ENCODE peak calls at places on chromosomes 3 and 15, in four cellular contexts. One of them, this sample, is unnamed.

GRCh38 chr3:114344492-114344891 is 50.7 kb downstream of the TIGIT start:
- DNase-seq in astrocyte: peak; percentile 10
- DNase-seq in AG10803: no peak
- DNase-seq in lower lobe of right lung: no peak
- DNase-seq in this sample: no peak

GRCh38 chr3:8509961-8510360 is 8.3 kb downstream of the LMCD1 start:
- DNase-seq in astrocyte: peak; percentile 95
- DNase-seq in AG10803: peak; percentile 79
- DNase-seq in lower lobe of right lung: no peak
- DNase-seq in this sample: peak; percentile 95

GRCh38 chr3:123621510-123622189 is 36.8 kb upstream of the HACD2 start:
- DNase-seq in astrocyte: no peak
- DNase-seq in AG10803: no peak
- DNase-seq in lower lobe of right lung: no peak
- DNase-seq in this sample: no peak

GRCh38 chr15:65421360-65422215 is 1.2 kb downstream of the IGDCC4 start:
- DNase-seq in astrocyte: peak; percentile 79
- DNase-seq in AG10803: peak; percentile 47
- DNase-seq in lower lobe of right lung: no peak
- DNase-seq in this sample: peak; percentile 23

GRCh38 chr3:53668872-53669271 is 174.5 kb downstream of the CACNA1D start:
- DNase-seq in astrocyte: no peak
- DNase-seq in AG10803: peak; percentile 13
- DNase-seq in lower lobe of right lung: no peak
- DNase-seq in this sample: peak; percentile 52

GRCh38 chr3:193938613-193939012 is 197.3 kb upstream of the HES1 start:
- DNase-seq in astrocyte: no peak
- DNase-seq in AG10803: no peak
- DNase-seq in lower lobe of right lung: no peak
- DNase-seq in this sample: no peak

GRCh38 chr3:106176734-106177133 is 307.9 kb upstream of the CBLB start:
- DNase-seq in astrocyte: peak; percentile 23
- DNase-seq in AG10803: peak; percentile 12
- DNase-seq in lower lobe of right lung: no peak
- DNase-seq in this sample: peak; percentile 27

GRCh38 chr3:97131476-97131875 is 317.1 kb downstream of the EPHA6 start:
- DNase-seq in astrocyte: no peak
- DNase-seq in AG10803: no peak
- DNase-seq in lower lobe of right lung: no peak
- DNase-seq in this sample: no peak

GRCh38 chr3:193971268-193971751 is 164.6 kb upstream of the HES1 start:
- DNase-seq in astrocyte: peak; percentile 79
- DNase-seq in AG10803: peak; percentile 35
- DNase-seq in lower lobe of right lung: peak; percentile 58
- DNase-seq in this sample: peak; percentile 22

GRCh38 chr3:35426581-35426980 is 212.7 kb upstream of the ARPP21 start:
- DNase-seq in astrocyte: peak; percentile 57
- DNase-seq in AG10803: no peak
- DNase-seq in lower lobe of right lung: no peak
- DNase-seq in this sample: no peak

GRCh38 chr3:46977811-46978195 is 1.3 kb upstream of the CCDC12 start:
- DNase-seq in astrocyte: no peak
- DNase-seq in AG10803: no peak
- DNase-seq in lower lobe of right lung: no peak
- DNase-seq in this sample: no peak

GRCh38 chr3:193229851-193230250 is 11.2 kb upstream of the PLAAT1 start:
- DNase-seq in astrocyte: no peak
- DNase-seq in AG10803: no peak
- DNase-seq in lower lobe of right lung: no peak
- DNase-seq in this sample: no peak

GRCh38 chr15:49082960-49083359 is 36.7 kb upstream of the SECISBP2L start:
- DNase-seq in astrocyte: peak; percentile 65
- DNase-seq in AG10803: peak; percentile 92
- DNase-seq in lower lobe of right lung: no peak
- DNase-seq in this sample: peak; percentile 92

GRCh38 chr3:58025824-58026579 is 17.8 kb downstream of the FLNB start:
- DNase-seq in astrocyte: no peak
- DNase-seq in AG10803: no peak
- DNase-seq in lower lobe of right lung: peak; percentile 70
- DNase-seq in this sample: peak; percentile 63

GRCh38 chr3:58028902-58029301 is 20.7 kb downstream of the FLNB start:
- DNase-seq in astrocyte: no peak
- DNase-seq in AG10803: no peak
- DNase-seq in lower lobe of right lung: no peak
- DNase-seq in this sample: no peak

GRCh38 chr3:58025406-58025805 is 17.2 kb downstream of the FLNB start:
- DNase-seq in astrocyte: no peak
- DNase-seq in AG10803: no peak
- DNase-seq in lower lobe of right lung: no peak
- DNase-seq in this sample: no peak

GRCh38 chr3:58027704-58028317 is 19.6 kb downstream of the FLNB start:
- DNase-seq in astrocyte: no peak
- DNase-seq in AG10803: no peak
- DNase-seq in lower lobe of right lung: no peak
- DNase-seq in this sample: peak; percentile 14

GRCh38 chr3:58026598-58026997 is 18.4 kb downstream of the FLNB start:
- DNase-seq in astrocyte: no peak
- DNase-seq in AG10803: no peak
- DNase-seq in lower lobe of right lung: no peak
- DNase-seq in this sample: peak; percentile 35
- H3K4me3 ChIP-seq in astrocyte: no peak overlapping the region
- H3K4me3 ChIP-seq in AG10803: no peak overlapping the region
- H3K4me3 ChIP-seq in lower lobe of right lung: no peak overlapping the region
- H3K4me3 ChIP-seq in this sample: no peak overlapping the region

GRCh38 chr3:134084230-134084950 is 54.7 kb upstream of the SLCO2A1 start:
- DNase-seq in astrocyte: no peak
- DNase-seq in AG10803: no peak
- DNase-seq in lower lobe of right lung: no peak
- DNase-seq in this sample: no peak

GRCh38 chr3:134082582-134082981 is 52.9 kb upstream of the SLCO2A1 start:
- DNase-seq in astrocyte: no peak
- DNase-seq in AG10803: no peak
- DNase-seq in lower lobe of right lung: no peak
- DNase-seq in this sample: no peak

GRCh38 chr3:134083008-134083407 is 53.3 kb upstream of the SLCO2A1 start:
- DNase-seq in astrocyte: no peak
- DNase-seq in AG10803: no peak
- DNase-seq in lower lobe of right lung: no peak
- DNase-seq in this sample: peak; percentile 20

GRCh38 chr3:134085034-134085775 is 55.5 kb upstream of the SLCO2A1 start:
- DNase-seq in astrocyte: no peak
- DNase-seq in AG10803: peak; percentile 67
- DNase-seq in lower lobe of right lung: no peak
- DNase-seq in this sample: peak; percentile 70

DNA sequence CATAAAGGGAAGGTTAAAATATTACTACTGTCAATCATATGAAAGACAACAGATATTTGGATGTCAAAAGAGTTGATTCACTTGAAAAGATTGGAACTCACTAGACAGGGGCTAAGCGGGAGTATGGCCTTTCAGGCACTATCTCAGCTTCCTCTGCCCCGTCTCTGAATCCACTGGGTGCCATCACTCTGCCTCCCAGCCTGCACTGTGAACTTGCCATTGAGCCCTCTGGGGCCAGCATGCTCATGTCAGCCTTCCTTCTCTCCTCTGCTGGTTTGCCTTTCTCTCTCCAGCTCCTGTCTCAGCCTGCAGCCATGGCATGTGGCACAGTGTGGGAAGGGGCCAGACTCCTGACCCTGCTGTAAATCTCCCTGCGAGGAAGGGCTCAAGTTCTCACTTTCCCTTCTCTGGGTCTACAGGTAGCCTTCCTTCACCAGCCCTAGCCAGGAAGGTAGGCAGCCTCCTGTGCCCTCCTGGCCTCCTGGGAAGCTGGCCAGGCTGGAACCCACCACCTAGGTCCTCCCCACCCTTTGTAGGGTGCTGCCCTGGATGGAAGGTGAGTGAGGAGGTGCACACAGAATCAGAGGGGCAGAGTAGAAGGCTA is 54.0 kb upstream of the SLCO2A1 start:
- DNase-seq in astrocyte: no peak
- DNase-seq in AG10803: no peak
- DNase-seq in lower lobe of right lung: no peak
- DNase-seq in this sample: no peak
- H3K4me3 ChIP-seq in astrocyte: no peak overlapping the region
- H3K4me3 ChIP-seq in AG10803: no peak overlapping the region
- H3K4me3 ChIP-seq in lower lobe of right lung: no peak overlapping the region
- H3K4me3 ChIP-seq in this sample: no peak overlapping the region

GRCh38 chr3:152241142-152242067 is 27.3 kb upstream of the MBNL1 start:
- DNase-seq in astrocyte: peak; percentile 32
- DNase-seq in AG10803: no peak
- DNase-seq in lower lobe of right lung: no peak
- DNase-seq in this sample: no peak
- H3K4me3 ChIP-seq in astrocyte: no peak overlapping the region
- H3K4me3 ChIP-seq in AG10803: no peak overlapping the region
- H3K4me3 ChIP-seq in lower lobe of right lung: no peak overlapping the region
- H3K4me3 ChIP-seq in this sample: no peak overlapping the region

DNA sequence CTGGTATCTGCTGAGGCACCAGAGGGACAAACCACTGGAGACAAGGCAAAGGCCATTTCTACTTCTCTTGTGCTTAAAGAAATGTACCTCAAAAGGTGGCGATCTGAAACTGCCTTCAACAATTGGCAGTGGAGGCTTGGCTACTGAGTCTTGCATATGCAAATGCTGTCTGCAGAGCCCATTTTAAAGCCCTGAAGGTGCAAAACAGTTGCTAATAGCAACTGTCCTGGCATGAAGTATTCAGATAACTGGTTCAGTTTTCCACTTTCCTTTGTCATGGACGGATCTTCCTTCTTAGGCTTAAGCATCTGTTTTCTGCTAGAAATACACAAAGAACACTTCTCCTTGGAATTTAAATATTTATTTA is 71.4 kb upstream of the PSMD6 start:
- DNase-seq in astrocyte: no peak
- DNase-seq in AG10803: no peak
- DNase-seq in lower lobe of right lung: no peak
- DNase-seq in this sample: no peak
- H3K4me3 ChIP-seq in astrocyte: no peak overlapping the region
- H3K4me3 ChIP-seq in AG10803: no peak overlapping the region
- H3K4me3 ChIP-seq in lower lobe of right lung: no peak overlapping the region
- H3K4me3 ChIP-seq in this sample: no peak overlapping the region

GRCh38 chr3:129046732-129047552 is 13.6 kb upstream of the GP9 start:
- DNase-seq in astrocyte: no peak
- DNase-seq in AG10803: no peak
- DNase-seq in lower lobe of right lung: no peak
- DNase-seq in this sample: no peak
- H3K4me3 ChIP-seq in astrocyte: no peak overlapping the region
- H3K4me3 ChIP-seq in AG10803: no peak overlapping the region
- H3K4me3 ChIP-seq in lower lobe of right lung: no peak overlapping the region
- H3K4me3 ChIP-seq in this sample: no peak overlapping the region

This sample was measured in GM23248.